ENCODE peak calls at places on chromosome 2, in seven cellular contexts. U is lower leg skin, X is EH, H is DMS153, M is GM04504, I is foreskin fibroblast, B is posterior cingulate gyrus. K is an unnamed sample.

GRCh38 chr2:25043241-25043867 is 1.5 kb downstream of the EFR3B start:
- DNase-seq in U (no peak), X (peak), H (no peak), M (peak), I (peak), B (peak), K (peak)

GRCh38 chr2:201859886-201860285 is 53.5 kb downstream of the CDK15 start:
- DNase-seq in U (no peak), X (peak), H (no peak), M (no peak), I (peak), B (no peak), K (no peak)

GRCh38 chr2:96842600-96842999 is 1.2 kb downstream of the ANKRD23 start:
- DNase-seq in U (no peak), X (no peak), H (no peak), M (no peak), I (no peak), B (no peak), K (no peak)

GRCh38 chr2:9211496-9211895 is 4.9 kb downstream of the ASAP2 start:
- DNase-seq in U (peak), X (no peak), H (no peak), M (no peak), I (no peak), B (no peak), K (no peak)

GRCh38 chr2:151774506-151774905 is 40.2 kb upstream of the NEB start:
- DNase-seq in U (no peak), X (peak), H (no peak), M (peak), I (peak), B (no peak), K (peak)

GRCh38 chr2:216643986-216644662 is 10.9 kb downstream of the IGFBP2 start:
- DNase-seq in U (no peak), X (peak), H (no peak), M (no peak), I (no peak), B (no peak), K (no peak)

GRCh38 chr2:207284556-207285450 is 119.1 kb upstream of the KLF7 start:
- DNase-seq in U (no peak), X (peak), H (no peak), M (no peak), I (no peak), B (no peak), K (no peak)

GRCh38 chr2:54579682-54580349 is 123.7 kb downstream of the SPTBN1 start:
- DNase-seq in U (no peak), X (no peak), H (peak), M (no peak), I (no peak), B (no peak), K (no peak)

GRCh38 chr2:100603945-100604633 is 41.3 kb downstream of the PDCL3 start:
- DNase-seq in U (no peak), X (peak), H (no peak), M (no peak), I (peak), B (no peak), K (no peak)

GRCh38 chr2:14778015-14778414 is 145.5 kb downstream of the LRATD1 start:
- DNase-seq in U (no peak), X (no peak), H (no peak), M (no peak), I (peak), B (no peak), K (no peak)

GRCh38 chr2:169108098-169108884 is 38.9 kb downstream of the DHRS9 start:
- DNase-seq in U (no peak), X (no peak), H (no peak), M (no peak), I (no peak), B (no peak), K (no peak)

GRCh38 chr2:42722328-42723190 is 41.4 kb downstream of the OXER1 start:
- DNase-seq in U (no peak), X (peak), H (peak), M (peak), I (peak), B (peak), K (peak)

K was measured in AG09309.